ENCODE peak calls at places on chromosome 12, in ten cellular contexts. Y, J, A, D, W, V, S, Z, P and E are unnamed samples.

GRCh38 chr12:6950944-6951540 is at the start of gene PTPN6:
- DNase-seq in S (peak; percentile 69), J (no peak), V (no peak), D (peak; percentile 58), A (no peak), P (no peak), Z (peak; percentile 84), W (no peak), Y (no peak), E (no peak)

GRCh38 chr12:65609359-65609771 is 214.9 kb upstream of the HMGA2 start:
- DNase-seq in J (peak; percentile 62), D (no peak), A (no peak), Y (peak; percentile 71), S (no peak), V (no peak), Z (no peak), W (peak; percentile 92), P (no peak), E (no peak)

GRCh38 chr12:113239811-113240331 is 18.6 kb downstream of the TPCN1 start:
- DNase-seq in P (no peak), D (no peak), S (no peak), W (no peak), Z (no peak), A (no peak), V (peak; percentile 24), J (no peak), Y (no peak), E (no peak)

GRCh38 chr12:94145231-94145979 is 3.0 kb upstream of the PLXNC1 start:
- DNase-seq in W (peak; percentile 80), Y (no peak), V (peak; percentile 17), J (no peak), P (no peak), D (no peak), S (no peak), A (no peak), Z (no peak), E (no peak)

GRCh38 chr12:7113389-7113871 is 4.4 kb upstream of the C1RL start:
- DNase-seq in W (peak; percentile 64), Z (peak; percentile 66), D (peak; percentile 73), Y (no peak), V (peak; percentile 47), S (peak; percentile 31), J (no peak), P (no peak), A (no peak), E (no peak)

GRCh38 chr12:60872219-60872618 is 1276.4 kb downstream of the SLC16A7 start:
- DNase-seq in J (no peak), Y (no peak), S (no peak), D (no peak), W (no peak), A (no peak), Z (no peak), P (no peak), V (no peak), E (no peak)

GRCh38 chr12:3418609-3419469 is 72.2 kb upstream of the PRMT8 start:
- DNase-seq in S (no peak), W (no peak), D (peak; percentile 2), J (no peak), P (no peak), Z (no peak), A (no peak), V (no peak), Y (no peak), E (no peak)

GRCh38 chr12:111586986-111587385 is 12.1 kb downstream of the ATXN2 start:
- DNase-seq in W (no peak), Z (no peak), A (no peak), J (no peak), D (no peak), V (no peak), P (no peak), S (no peak), Y (no peak), E (no peak)

GRCh38 chr12:97639702-97640101 is 177.1 kb downstream of the RMST start:
- DNase-seq in S (no peak), Y (peak; percentile 5), Z (no peak), D (no peak), A (no peak), W (no peak), P (no peak), V (no peak), J (no peak), E (no peak)

GRCh38 chr12:77113971-77114370 is 48.6 kb upstream of the E2F7 start:
- DNase-seq in P (no peak), Y (no peak), S (no peak), D (no peak), W (no peak), V (no peak), A (no peak), J (no peak), Z (no peak), E (no peak)

GRCh38 chr12:116916122-116916521 is 5.4 kb downstream of the FBXW8 start:
- DNase-seq in D (no peak), Z (no peak), S (no peak), A (no peak), J (no peak), P (no peak), Y (peak; percentile 73), W (peak; percentile 50), V (no peak), E (no peak)

GRCh38 chr12:56678852-56679251 is 9.2 kb downstream of the PTGES3 start:
- DNase-seq in P (no peak), S (no peak), Y (no peak), Z (no peak), D (no peak), A (no peak), V (no peak), J (no peak), W (no peak), E (no peak)

GRCh38 chr12:72017054-72017651 is 78.5 kb downstream of the TPH2 start:
- DNase-seq in W (peak; percentile 86), A (peak; percentile 19), Y (peak; percentile 55), S (peak; percentile 56), V (peak; percentile 54), P (peak; percentile 23), J (peak; percentile 47), Z (peak; percentile 62), D (peak; percentile 50), E (no peak)

GRCh38 chr12:102299731-102300130 is 102.1 kb upstream of the PMCH start:
- DNase-seq in V (no peak), A (no peak), S (no peak), J (no peak), Y (no peak), W (no peak), Z (no peak), D (no peak), P (no peak), E (no peak)

GRCh38 chr12:65602579-65603295 is 221.5 kb upstream of the HMGA2 start:
- DNase-seq in J (peak; percentile 87), Y (peak; percentile 96), D (peak; percentile 44), W (peak; percentile 98), P (no peak), V (no peak), S (peak; percentile 59), Z (no peak), A (no peak), E (peak; percentile 84)

GRCh38 chr12:132495629-132496207 is 5.8 kb downstream of the FBRSL1 start:
- DNase-seq in P (no peak), Z (no peak), V (no peak), Y (no peak), J (no peak), S (no peak), A (no peak), W (no peak), D (no peak), E (no peak)

GRCh38 chr12:12592930-12593329 is 18.7 kb upstream of the CREBL2 start:
- DNase-seq in A (no peak), W (peak; percentile 64), P (no peak), S (no peak), D (no peak), V (no peak), Z (no peak), Y (peak; percentile 20), J (no peak), E (no peak)

GRCh38 chr12:116370004-116370404 is 92.5 kb upstream of the MED13L start:
- DNase-seq in V (no peak), Y (no peak), S (no peak), D (no peak), A (no peak), P (no peak), W (peak; percentile 86), Z (no peak), J (peak; percentile 44), E (no peak)

GRCh38 chr12:76920182-76921014 is 41.6 kb upstream of the CSRP2 start:
- DNase-seq in W (no peak), Z (no peak), P (no peak), J (no peak), S (peak; percentile 34), A (no peak), Y (no peak), D (no peak), V (no peak), E (no peak)

GRCh38 chr12:94148841-94149780 is 734 bp downstream of the PLXNC1 start:
- DNase-seq in A (peak; percentile 3), W (peak; percentile 60), P (peak; percentile 19), Y (no peak), J (no peak), D (peak; percentile 79), S (peak; percentile 68), V (no peak), Z (peak; percentile 67), E (no peak)

GRCh38 chr12:132511516-132512196 is 21.7 kb downstream of the FBRSL1 start:
- DNase-seq in S (no peak), D (no peak), A (no peak), Y (no peak), W (no peak), P (no peak), Z (no peak), V (no peak), J (no peak), E (no peak)

GRCh38 chr12:84091642-84092041 is 821.0 kb downstream of the SLC6A15 start:
- DNase-seq in V (no peak), Z (no peak), S (no peak), W (no peak), D (no peak), A (no peak), P (no peak), Y (no peak), J (no peak), E (no peak)

GRCh38 chr12:68451261-68452091 is 119.3 kb upstream of the MDM1 start:
- DNase-seq in Z (peak; percentile 56), A (no peak), J (peak; percentile 52), P (peak; percentile 10), V (peak; percentile 4), D (peak; percentile 22), W (peak; percentile 73), S (peak; percentile 59), Y (no peak), E (no peak)

GRCh38 chr12:40216516-40217288 is 8.1 kb upstream of the LRRK2 start:
- DNase-seq in V (no peak), Z (no peak), D (no peak), P (no peak), S (no peak), A (no peak), J (no peak), W (no peak), Y (no peak), E (no peak)

GRCh38 chr12:120470150-120470817 is 736 bp upstream of the SRSF9 start:
- DNase-seq in Y (peak; percentile 20), W (peak; percentile 44), Z (no peak), J (no peak), S (no peak), P (no peak), D (peak; percentile 43), A (no peak), V (no peak), E (no peak)

GRCh38 chr12:45388545-45388944 is 172.7 kb downstream of the ANO6 start:
- DNase-seq in D (no peak), P (no peak), V (no peak), Y (peak; percentile 41), W (peak; percentile 79), A (no peak), J (peak; percentile 30), Z (no peak), S (peak; percentile 2), E (peak; percentile 6)